ENCODE peak calls at places on chromosomes 4 and X, in four cellular contexts. One of them, this sample, is unnamed.

GRCh38 chr4:125169192-125169591 is 145.6 kb upstream of the FAT4 start:
- DNase-seq in H9: no peak
- DNase-seq in endothelial cell: no peak
- DNase-seq in NCI-H1436: no peak
- DNase-seq in this sample: no peak

GRCh38 chrX:72609313-72609712 is 36.7 kb upstream of the HDAC8 start:
- DNase-seq in H9: no peak
- DNase-seq in endothelial cell: no peak
- DNase-seq in NCI-H1436: no peak
- DNase-seq in this sample: no peak

GRCh38 chr4:156146581-156146980 is 192.9 kb upstream of the CTSO start:
- DNase-seq in H9: no peak
- DNase-seq in endothelial cell: no peak
- DNase-seq in NCI-H1436: no peak
- DNase-seq in this sample: no peak

GRCh38 chrX:100407784-100408642 is 2.1 kb downstream of the PCDH19 start:
- DNase-seq in H9: peak; percentile 33
- DNase-seq in endothelial cell: no peak
- DNase-seq in NCI-H1436: no peak
- DNase-seq in this sample: no peak

GRCh38 chr4:6204871-6205583 is 4.7 kb upstream of the JAKMIP1 start:
- DNase-seq in H9: no peak
- DNase-seq in endothelial cell: no peak
- DNase-seq in NCI-H1436: no peak
- DNase-seq in this sample: no peak

GRCh38 chrX:131783555-131784338 is 239.4 kb upstream of the STK26 start:
- DNase-seq in H9: no peak
- DNase-seq in endothelial cell: no peak
- DNase-seq in NCI-H1436: no peak
- DNase-seq in this sample: no peak

GRCh38 chr4:90317785-90318184 is 190.6 kb downstream of the CCSER1 start:
- DNase-seq in H9: no peak
- DNase-seq in endothelial cell: no peak
- DNase-seq in NCI-H1436: no peak
- DNase-seq in this sample: no peak

GRCh38 chr4:151940290-151940689 is 179.5 kb upstream of the GATB start:
- DNase-seq in H9: no peak
- DNase-seq in endothelial cell: no peak
- DNase-seq in NCI-H1436: no peak
- DNase-seq in this sample: no peak

GRCh38 chr4:40924096-40924792 is 174.5 kb downstream of the NSUN7 start:
- DNase-seq in H9: peak; percentile 63
- DNase-seq in endothelial cell: peak; percentile 79
- DNase-seq in NCI-H1436: peak; percentile 29
- DNase-seq in this sample: peak; percentile 88

GRCh38 chr4:156228706-156229105 is 275.0 kb upstream of the CTSO start:
- DNase-seq in H9: no peak
- DNase-seq in endothelial cell: no peak
- DNase-seq in NCI-H1436: no peak
- DNase-seq in this sample: no peak

GRCh38 chr4:110501826-110502225 is 25.9 kb downstream of the ENPEP start:
- DNase-seq in H9: no peak
- DNase-seq in endothelial cell: no peak
- DNase-seq in NCI-H1436: no peak
- DNase-seq in this sample: no peak

GRCh38 chrX:24553016-24553415 is 87.9 kb downstream of the PDK3 start:
- DNase-seq in H9: no peak
- DNase-seq in endothelial cell: no peak
- DNase-seq in NCI-H1436: no peak
- DNase-seq in this sample: no peak

GRCh38 chrX:45006002-45006800 is 133.2 kb downstream of the KDM6A start:
- DNase-seq in H9: peak; percentile 49
- DNase-seq in endothelial cell: no peak
- DNase-seq in NCI-H1436: no peak
- DNase-seq in this sample: no peak

GRCh38 chr4:139599594-139600374 is 43.8 kb upstream of the SETD7 start:
- DNase-seq in H9: no peak
- DNase-seq in endothelial cell: no peak
- DNase-seq in NCI-H1436: no peak
- DNase-seq in this sample: no peak

GRCh38 chrX:118205421-118205820 is 88.8 kb upstream of the KLHL13 start:
- DNase-seq in H9: no peak
- DNase-seq in endothelial cell: no peak
- DNase-seq in NCI-H1436: no peak
- DNase-seq in this sample: no peak

GRCh38 chr4:33063238-33063637 is 2343.1 kb downstream of the PCDH7 start:
- DNase-seq in H9: no peak
- DNase-seq in endothelial cell: no peak
- DNase-seq in NCI-H1436: no peak
- DNase-seq in this sample: no peak